ENCODE peak calls at places on chromosomes 4 and X, in eight cellular contexts. H is astrocyte of the spinal cord, N is stomach, R is fibroblast of the aortic adventitia, V is fibroblast of pulmonary artery, Y is body of pancreas, S is uterus, I is RWPE1. E is an unnamed sample.

GRCh38 chrX:34656467-34656841 is 631 bp downstream of the TMEM47 start:
- DNase-seq in H (no peak), Y (no peak), I (no peak), N (no peak), S (peak), V (no peak), R (no peak), E (no peak)

GRCh38 chr4:173119818-173120217 is 48.8 kb upstream of the GALNT7 start:
- DNase-seq in V (no peak), Y (no peak), S (no peak), R (no peak), I (peak), N (no peak), H (no peak), E (no peak)

GRCh38 chr4:40976343-40976742 is 226.6 kb downstream of the NSUN7 start:
- DNase-seq in I (peak), V (peak), N (peak), R (peak), S (no peak), Y (peak), H (peak), E (peak)

GRCh38 chr4:136078971-136079370 is 1453.3 kb downstream of the PCDH18 start:
- DNase-seq in S (no peak), Y (no peak), N (no peak), R (no peak), H (peak), V (peak), I (no peak), E (no peak)

GRCh38 chr4:76232681-76233080 is 18.8 kb upstream of the FAM47E start:
- DNase-seq in Y (no peak), N (no peak), H (no peak), S (no peak), I (no peak), V (no peak), R (peak), E (no peak)

GRCh38 chr4:6722891-6723290 is 6.9 kb downstream of the BLOC1S4 start:
- DNase-seq in R (no peak), I (no peak), H (no peak), V (no peak), Y (no peak), S (no peak), N (no peak), E (no peak)

GRCh38 chr4:12926189-12927066 is 557.7 kb downstream of the RAB28 start:
- DNase-seq in I (no peak), S (no peak), N (no peak), V (no peak), H (no peak), Y (no peak), R (no peak), E (no peak)

GRCh38 chr4:13980317-13980716 is 352.8 kb upstream of the BOD1L1 start:
- DNase-seq in I (peak), R (peak), N (no peak), V (peak), Y (no peak), S (no peak), H (peak), E (no peak)

GRCh38 chr4:173013232-173013932 is 155.2 kb upstream of the GALNT7 start:
- DNase-seq in H (peak), S (no peak), I (peak), V (peak), N (peak), R (peak), Y (peak), E (peak)

GRCh38 chr4:8772499-8773123 is 99.0 kb downstream of the HMX1 start:
- DNase-seq in Y (no peak), R (no peak), V (no peak), H (no peak), S (no peak), I (no peak), N (no peak), E (peak)

GRCh38 chr4:83075271-83075670 is 39.3 kb downstream of the PLAC8 start:
- DNase-seq in R (peak), H (no peak), I (no peak), Y (no peak), N (no peak), V (no peak), S (no peak), E (no peak)

GRCh38 chr4:108811486-108811885 is 48.6 kb upstream of the ETNPPL start:
- DNase-seq in Y (no peak), V (no peak), N (no peak), H (no peak), S (no peak), I (no peak), R (no peak), E (no peak)

GRCh38 chr4:142846729-142847606 is 867 bp upstream of the INPP4B start:
- DNase-seq in R (peak), V (peak), S (peak), I (peak), H (peak), N (peak), Y (peak), E (peak)

GRCh38 chrX:45697591-45697990 is 496.9 kb upstream of the DIPK2B start:
- DNase-seq in S (no peak), R (peak), I (peak), H (peak), Y (no peak), N (no peak), V (peak), E (no peak)

GRCh38 chrX:21745756-21746155 is 12.2 kb downstream of the SMPX start:
- DNase-seq in S (no peak), V (peak), H (peak), N (peak), R (peak), Y (peak), I (peak), E (peak)

GRCh38 chr4:154998284-154998683 is 210.2 kb upstream of the NPY2R start:
- DNase-seq in Y (no peak), S (no peak), H (no peak), V (peak), R (peak), N (no peak), I (no peak), E (no peak)

GRCh38 chr4:71456841-71457240 is 118.0 kb downstream of the SLC4A4 start:
- DNase-seq in V (peak), R (peak), N (no peak), S (no peak), I (peak), Y (no peak), H (peak), E (no peak)

GRCh38 chrX:68114573-68115199 is 318.6 kb downstream of the OPHN1 start:
- DNase-seq in N (no peak), H (peak), V (peak), R (peak), S (no peak), I (peak), Y (no peak), E (no peak)

GRCh38 chrX:10197597-10198210 is 40.9 kb downstream of the CLCN4 start:
- DNase-seq in I (no peak), V (peak), N (no peak), R (no peak), Y (no peak), H (peak), S (no peak), E (no peak)

GRCh38 chr4:67751260-67751659 is 2.9 kb downstream of the GNRHR start:
- DNase-seq in N (no peak), S (no peak), Y (no peak), R (no peak), H (peak), I (no peak), V (peak), E (no peak)

GRCh38 chrX:50432760-50433377 is 37.8 kb downstream of the DGKK start:
- DNase-seq in H (no peak), V (no peak), S (no peak), R (no peak), N (no peak), I (no peak), Y (no peak), E (no peak)

GRCh38 chr4:186820371-186820990 is 96.8 kb upstream of the FAT1 start:
- DNase-seq in N (no peak), H (peak), S (no peak), R (no peak), I (no peak), Y (no peak), V (peak), E (no peak)

GRCh38 chr4:148152868-148153630 is 289.2 kb downstream of the NR3C2 start:
- DNase-seq in R (peak), S (no peak), Y (no peak), V (peak), I (no peak), H (no peak), N (no peak), E (no peak)

GRCh38 chr4:116343809-116344208 is 741.6 kb downstream of the TRAM1L1 start:
- DNase-seq in H (no peak), R (no peak), N (no peak), Y (no peak), I (no peak), V (no peak), S (no peak), E (no peak)

GRCh38 chr4:46930866-46931265 is 21.8 kb upstream of the COX7B2 start:
- DNase-seq in V (no peak), R (no peak), S (no peak), H (no peak), I (no peak), Y (no peak), N (no peak), E (no peak)
- TF ChIP-seq CTCF in V (no peak), R (no peak), S (no peak), H (no peak), I (no peak), Y (no peak), N (no peak), E (no peak)

GRCh38 chr4:159016527-159017137 is 86.2 kb upstream of the RAPGEF2 start:
- DNase-seq in H (peak), I (no peak), V (peak), Y (no peak), S (peak), R (no peak), N (no peak), E (no peak)
- TF ChIP-seq CTCF in H (no peak), I (no peak), V (peak), Y (peak), S (no peak), R (no peak), N (no peak), E (no peak)

GRCh38 chrX:110417128-110417527 is 58.5 kb downstream of the RTL9 start:
- DNase-seq in I (no peak), V (no peak), R (no peak), H (no peak), S (no peak), N (no peak), Y (no peak), E (peak)

GRCh38 chrX:110418857-110419249 is 60.2 kb downstream of the RTL9 start:
- DNase-seq in Y (no peak), V (peak), N (no peak), R (no peak), S (no peak), I (no peak), H (peak), E (no peak)

GRCh38 chrX:110420771-110421498 is 62.3 kb downstream of the RTL9 start:
- DNase-seq in V (no peak), N (no peak), Y (no peak), R (no peak), I (no peak), S (no peak), H (no peak), E (no peak)

GRCh38 chrX:110415440-110416167 is 57.0 kb downstream of the RTL9 start:
- DNase-seq in S (no peak), I (no peak), V (no peak), H (peak), R (peak), Y (no peak), N (no peak), E (no peak)

DNA sequence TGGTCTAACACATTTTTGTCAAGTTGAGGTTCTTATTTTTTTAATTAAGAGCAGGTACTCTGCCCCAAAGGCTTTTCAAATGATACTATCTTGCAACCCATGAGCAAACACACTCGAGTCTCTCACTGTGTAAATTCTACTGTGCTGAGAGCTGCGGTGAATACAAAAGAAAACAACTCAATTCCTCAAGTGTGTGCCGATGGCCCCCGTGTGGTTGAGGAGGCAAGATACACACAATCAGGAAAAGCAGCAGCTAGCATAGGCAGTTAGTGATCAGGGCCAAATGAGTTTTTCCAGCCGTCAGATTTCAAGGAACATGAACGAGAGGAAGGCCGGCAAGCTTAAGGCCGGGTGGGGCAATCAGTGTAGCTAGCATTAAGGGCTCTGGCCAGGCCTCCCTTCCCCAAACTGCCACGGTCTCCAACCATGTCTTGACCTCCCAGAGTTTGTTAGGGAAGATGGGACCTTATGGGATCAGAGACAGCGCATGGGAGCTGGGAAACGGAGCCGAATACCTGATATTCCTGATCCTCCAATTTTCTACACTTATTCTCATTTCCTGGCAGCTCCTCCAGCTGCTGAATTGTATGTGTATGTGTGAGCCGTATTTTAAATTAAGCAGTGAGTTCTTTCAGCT is 59.7 kb downstream of the RTL9 start:
- DNase-seq in I (no peak), H (peak), S (peak), N (peak), Y (peak), R (peak), V (peak), E (peak)
- TF ChIP-seq CTCF in I (no peak), H (peak), S (peak), N (no peak), Y (peak), R (peak), V (peak), E (peak)

DNA sequence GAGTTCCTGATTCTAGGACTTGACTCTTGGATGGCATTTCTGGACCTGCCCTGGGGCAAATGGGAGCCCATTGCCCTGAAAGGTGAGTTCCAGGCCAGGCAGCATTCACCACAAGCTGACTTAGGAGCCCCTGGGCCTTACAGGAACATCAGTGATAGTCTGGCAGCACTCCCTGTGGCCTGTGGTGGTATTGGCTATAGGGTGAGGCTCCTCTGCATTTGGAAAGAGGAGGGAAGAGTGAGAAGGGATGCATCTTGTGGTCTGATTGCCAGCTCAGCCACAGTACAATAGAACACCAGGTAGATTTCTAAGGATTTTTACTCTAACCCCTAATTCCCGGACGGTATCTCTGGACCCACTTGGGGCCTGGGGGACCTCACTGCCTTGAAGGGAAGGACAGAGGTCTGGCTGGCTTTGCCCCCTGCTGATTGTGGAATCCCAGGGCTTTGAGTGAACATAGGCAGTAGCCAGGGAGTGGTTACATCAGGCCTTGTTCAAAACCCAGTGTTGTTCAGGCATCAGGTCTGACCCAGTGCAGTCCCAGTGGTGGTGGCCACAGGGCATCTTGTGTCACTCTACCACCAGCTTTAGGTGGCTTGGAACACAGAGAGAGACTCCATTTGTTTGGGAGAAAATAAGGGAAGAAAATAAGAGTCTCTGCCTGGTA is 32.9 kb downstream of the MAGED4 start:
- DNase-seq in Y (no peak), H (no peak), R (no peak), V (no peak), I (no peak), N (no peak), S (no peak), E (no peak)
- TF ChIP-seq CTCF in Y (no peak), H (no peak), R (no peak), V (no peak), I (no peak), N (no peak), S (no peak), E (peak)

E was measured in BE2C.